ENCODE peak calls at places on chromosomes 6 and 20, in five cellular contexts. X, Z, U, O and P are unnamed samples.
A peak's percentile ranks its signal among the peaks of the same experiment; 100 is the strongest.

GRCh38 chr20:6142348-6142993 is 19.6 kb upstream of the FERMT1 start:
- DNase-seq in U (peak; percentile 74), O (peak; percentile 79), X (peak; percentile 46), Z (peak; percentile 62), P (peak; percentile 55)

GRCh38 chr6:79170915-79171314 is 63.6 kb downstream of the HMGN3 start:
- DNase-seq in O (peak; percentile 86), U (no peak), X (no peak), Z (no peak), P (peak; percentile 91)

GRCh38 chr20:63642518-63643247 is 10.5 kb downstream of the STMN3 start:
- DNase-seq in U (no peak), O (no peak), X (no peak), Z (peak; percentile 41), P (no peak)

GRCh38 chr20:60010689-60011417 is 52.6 kb downstream of the CDH26 start:
- DNase-seq in O (no peak), U (no peak), Z (no peak), X (no peak), P (no peak)

GRCh38 chr20:64055893-64056638 is 6.6 kb upstream of the SOX18 start:
- DNase-seq in O (peak; percentile 58), X (no peak), Z (no peak), U (no peak), P (no peak)

GRCh38 chr20:32603046-32603726 is 18.1 kb upstream of the NOL4L start:
- DNase-seq in O (no peak), U (peak; percentile 14), X (no peak), Z (no peak), P (no peak)

GRCh38 chr6:35435075-35435837 is 16.9 kb upstream of the FANCE start:
- DNase-seq in O (no peak), X (peak; percentile 50), U (no peak), Z (no peak), P (no peak)

GRCh38 chr6:45555981-45556771 is 178.4 kb upstream of the SUPT3H start:
- DNase-seq in X (no peak), U (no peak), O (peak; percentile 60), Z (no peak), P (no peak)

GRCh38 chr20:53917145-53918009 is 153.0 kb downstream of the BCAS1 start:
- DNase-seq in Z (no peak), U (peak; percentile 52), O (peak; percentile 72), X (peak; percentile 44), P (no peak)

GRCh38 chr6:105164418-105164817 is 15.4 kb downstream of the POPDC3 start:
- DNase-seq in O (peak; percentile 68), X (no peak), Z (no peak), U (no peak), P (no peak)

GRCh38 chr6:1771324-1771723 is 161.6 kb downstream of the FOXC1 start:
- DNase-seq in Z (no peak), X (no peak), U (no peak), O (peak; percentile 76), P (no peak)

GRCh38 chr20:32017711-32018251 is 7.5 kb downstream of the CCM2L start:
- DNase-seq in Z (peak; percentile 85), O (no peak), U (no peak), X (peak; percentile 72), P (no peak)

GRCh38 chr6:142374090-142374783 is 72.4 kb downstream of the ADGRG6 start:
- DNase-seq in U (no peak), Z (no peak), O (no peak), X (no peak), P (no peak)

GRCh38 chr6:4125933-4126864 is 9.2 kb downstream of the ECI2 start:
- DNase-seq in X (no peak), Z (no peak), O (peak; percentile 93), U (peak; percentile 29), P (peak; percentile 53)

GRCh38 chr20:31440012-31440659 is at the start of gene DEFB123:
- DNase-seq in Z (no peak), O (no peak), U (no peak), X (no peak), P (no peak)

GRCh38 chr20:36394340-36394965 is 88.3 kb downstream of the DLGAP4 start:
- DNase-seq in O (no peak), Z (no peak), U (no peak), X (no peak), P (no peak)

GRCh38 chr6:56450882-56451739 is 191.6 kb downstream of the DST start:
- DNase-seq in U (no peak), Z (no peak), X (peak; percentile 77), O (peak; percentile 72), P (peak; percentile 31)

GRCh38 chr6:345747-346388 is 45.7 kb upstream of the IRF4 start:
- DNase-seq in O (peak; percentile 26), X (no peak), Z (no peak), U (no peak), P (no peak)

GRCh38 chr6:21479140-21479539 is 114.4 kb upstream of the SOX4 start:
- DNase-seq in U (no peak), X (no peak), O (peak; percentile 50), Z (no peak), P (peak; percentile 6)

GRCh38 chr6:110938176-110938575 is 20.3 kb upstream of the GTF3C6 start:
- DNase-seq in Z (no peak), O (peak; percentile 50), U (no peak), X (no peak), P (no peak)

GRCh38 chr6:44508646-44509045 is 121.1 kb downstream of the CDC5L start:
- DNase-seq in Z (no peak), U (no peak), X (no peak), O (peak; percentile 51), P (peak; percentile 91)

GRCh38 chr20:24584538-24585356 is 115.3 kb downstream of the SYNDIG1 start:
- DNase-seq in Z (no peak), U (no peak), O (peak; percentile 51), X (no peak), P (peak; percentile 68)

GRCh38 chr20:58712116-58712822 is 19.7 kb downstream of the NPEPL1 start:
- DNase-seq in X (peak; percentile 17), O (no peak), Z (no peak), U (peak; percentile 2), P (no peak)

GRCh38 chr6:90111387-90111786 is 185.3 kb downstream of the BACH2 start:
- DNase-seq in O (no peak), X (no peak), Z (no peak), U (no peak), P (no peak)

GRCh38 chr6:148524976-148525375 is 182.3 kb downstream of the SASH1 start:
- DNase-seq in O (peak; percentile 95), X (no peak), Z (no peak), U (no peak), P (no peak)

GRCh38 chr6:80767808-80768207 is 661.3 kb downstream of the BCKDHB start:
- DNase-seq in O (peak; percentile 88), U (peak; percentile 82), X (no peak), Z (no peak), P (peak; percentile 81)

GRCh38 chr20:5991623-5992441 is 41.4 kb downstream of the MCM8 start:
- DNase-seq in O (peak; percentile 55), X (no peak), Z (no peak), U (no peak), P (no peak)

GRCh38 chr20:63495771-63496403 is 3.0 kb downstream of the EEF1A2 start:
- DNase-seq in X (peak; percentile 79), O (peak; percentile 57), U (peak; percentile 65), Z (peak; percentile 70), P (no peak)

GRCh38 chr6:128492386-128492785 is 28.0 kb downstream of the PTPRK start:
- DNase-seq in O (peak; percentile 78), U (no peak), Z (no peak), X (peak; percentile 43), P (peak; percentile 40)

GRCh38 chr6:128493877-128494276 is 26.5 kb downstream of the PTPRK start:
- DNase-seq in U (no peak), X (no peak), Z (peak; percentile 42), O (no peak), P (no peak)

GRCh38 chr6:128491041-128491642 is 29.3 kb downstream of the PTPRK start:
- DNase-seq in U (no peak), O (peak; percentile 67), Z (no peak), X (no peak), P (peak; percentile 68)

GRCh38 chr6:128494440-128494839 is 26.0 kb downstream of the PTPRK start:
- DNase-seq in U (no peak), Z (no peak), O (peak; percentile 61), X (no peak), P (no peak)

DNA sequence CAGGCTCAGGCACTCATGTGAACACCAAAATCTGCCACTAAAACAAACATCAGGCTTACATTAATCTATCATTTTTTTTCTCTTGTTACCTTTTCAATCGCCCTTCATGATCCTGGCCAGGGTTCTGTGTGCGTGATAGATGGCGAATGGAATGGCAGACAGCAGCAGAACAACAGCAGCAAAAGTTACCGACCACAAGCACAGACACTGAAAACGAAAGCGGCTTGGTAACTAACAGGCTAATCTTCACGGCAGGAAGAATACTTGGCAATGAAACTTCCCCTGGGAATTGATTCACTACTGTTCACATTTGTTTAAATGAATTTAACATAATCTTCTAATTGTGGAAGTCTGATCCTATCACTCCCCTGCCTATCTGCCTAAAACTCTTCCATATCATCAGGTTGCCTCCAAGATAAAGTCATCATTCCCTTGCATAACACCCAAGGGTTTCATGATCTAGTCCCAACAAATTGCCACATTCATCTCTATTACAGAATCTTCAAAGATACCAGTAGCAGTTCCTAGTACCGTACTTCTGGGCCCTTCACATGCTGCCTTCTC is 28.7 kb downstream of the PTPRK start:
- DNase-seq in X (no peak), Z (no peak), U (no peak), O (peak; percentile 92), P (peak; percentile 91)
- H3K4me3 ChIP-seq in X (peak overlapping the region; percentile 35), Z (no peak overlapping the region), U (no peak overlapping the region), O (peak overlapping the region; percentile 42), P (peak overlapping the region; percentile 41)

GRCh38 chr20:7493311-7493710 is 446.9 kb downstream of the HAO1 start:
- DNase-seq in O (no peak), X (no peak), Z (no peak), U (no peak), P (no peak)

GRCh38 chr20:7497985-7498384 is 442.3 kb downstream of the HAO1 start:
- DNase-seq in O (peak; percentile 93), U (no peak), X (no peak), Z (no peak), P (peak; percentile 47)

GRCh38 chr20:7490288-7490687 is 450.0 kb downstream of the HAO1 start:
- DNase-seq in O (no peak), X (no peak), U (no peak), Z (no peak), P (no peak)

GRCh38 chr20:7496394-7497111 is 443.7 kb downstream of the HAO1 start:
- DNase-seq in O (peak; percentile 25), X (no peak), U (no peak), Z (no peak), P (peak; percentile 55)

DNA sequence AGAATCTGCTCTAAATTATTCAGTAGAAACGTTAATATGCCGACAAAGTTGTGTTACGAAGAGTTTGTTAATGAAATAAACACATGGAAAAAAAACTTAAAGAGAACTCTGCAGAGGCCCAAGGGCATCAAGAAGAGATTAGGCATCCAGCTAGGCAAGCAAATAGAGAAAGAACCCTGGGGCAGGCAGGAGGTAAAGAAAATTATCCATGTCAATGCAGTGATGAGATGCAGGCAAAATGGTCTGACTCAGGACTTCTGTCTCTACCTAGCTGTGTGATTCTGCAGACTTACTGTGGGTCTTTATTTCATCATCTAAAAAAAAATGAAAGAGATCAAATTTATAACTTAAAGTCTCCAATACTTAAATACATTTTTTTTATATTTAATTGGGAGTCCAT is 448.0 kb downstream of the HAO1 start:
- DNase-seq in Z (no peak), U (no peak), O (no peak), X (no peak), P (no peak)
- H3K4me3 ChIP-seq in Z (no peak overlapping the region), U (no peak overlapping the region), O (no peak overlapping the region), X (no peak overlapping the region), P (no peak overlapping the region)

GRCh38 chr6:85464722-85465150 is 14.9 kb downstream of the NT5E start:
- DNase-seq in O (peak; percentile 98), X (no peak), Z (no peak), U (no peak), P (no peak)
- H3K4me3 ChIP-seq in O (no peak overlapping the region), X (no peak overlapping the region), Z (no peak overlapping the region), U (no peak overlapping the region), P (no peak overlapping the region)

GRCh38 chr20:50558483-50558925 is 48.3 kb downstream of the PTPN1 start:
- DNase-seq in Z (no peak), U (no peak), X (no peak), O (peak; percentile 85), P (no peak)
- H3K4me3 ChIP-seq in Z (no peak overlapping the region), U (no peak overlapping the region), X (no peak overlapping the region), O (no peak overlapping the region), P (no peak overlapping the region)